ENCODE peak calls at places on chromosomes 16 and 17, in eight cellular contexts. D is A549, G is upper lobe of left lung, M is GM12878, J is ovary, H is sigmoid colon, T is stomach, Y is HepG2. V is an unnamed sample.

GRCh38 chr17:14784997-14785696 is 480.0 kb downstream of the PMP22 start:
- DNase-seq in D (no peak), Y (peak; percentile 47), J (no peak), T (no peak), G (peak; percentile 26), H (no peak), M (no peak), V (no peak)

GRCh38 chr17:1783271-1783670 is 21.4 kb downstream of the SERPINF1 start:
- DNase-seq in J (peak; percentile 58), Y (no peak), T (no peak), G (peak; percentile 88), D (no peak), M (no peak), H (no peak), V (no peak)

GRCh38 chr17:82116246-82116645 is 18.2 kb upstream of the FASN start:
- DNase-seq in J (no peak), D (no peak), Y (no peak), M (no peak), H (no peak), G (no peak), T (no peak), V (no peak)

GRCh38 chr16:51181495-51181795 is 30.4 kb upstream of the SALL1 start:
- DNase-seq in G (no peak), T (no peak), M (no peak), Y (no peak), J (no peak), D (no peak), H (no peak), V (no peak)

GRCh38 chr16:57791156-57791902 is 11.0 kb downstream of the KIFC3 start:
- DNase-seq in D (no peak), G (no peak), J (no peak), H (no peak), T (no peak), M (no peak), Y (no peak), V (no peak)

GRCh38 chr16:58409316-58409973 is 17.2 kb downstream of the GINS3 start:
- DNase-seq in D (no peak), T (peak; percentile 65), M (no peak), J (no peak), H (peak; percentile 70), G (no peak), Y (no peak), V (peak; percentile 61)

GRCh38 chr17:44002141-44002848 is 2.1 kb upstream of the NAGS start:
- DNase-seq in T (no peak), D (no peak), H (no peak), J (no peak), Y (peak; percentile 80), M (no peak), G (no peak), V (no peak)

GRCh38 chr16:88447881-88448280 is 5.2 kb upstream of the ZFPM1 start:
- DNase-seq in H (no peak), G (no peak), M (no peak), T (no peak), J (no peak), Y (no peak), D (no peak), V (no peak)

GRCh38 chr16:46972971-46973456 is 460 bp downstream of the DNAJA2 start:
- DNase-seq in J (peak; percentile 41), H (peak; percentile 65), Y (peak; percentile 36), M (no peak), D (no peak), G (peak; percentile 90), T (peak; percentile 50), V (no peak)

GRCh38 chr17:9798724-9799123 is 7.3 kb upstream of the DHRS7C start:
- DNase-seq in M (no peak), T (no peak), D (no peak), Y (no peak), J (no peak), G (no peak), H (no peak), V (no peak)
- TF ChIP-seq EP300 in M (no peak), T (no peak), D (no peak), Y (no peak), J (no peak), G (no peak), H (no peak), V (no peak)

GRCh38 chr17:17048106-17048505 is 5.8 kb downstream of the MPRIP start:
- DNase-seq in T (peak; percentile 11), G (no peak), D (no peak), H (peak; percentile 39), J (no peak), Y (no peak), M (no peak), V (no peak)
- H3K4me1 ChIP-seq in T (peaks cover 70% of the 10 kb centered on the region), G (peaks cover 70% of the 10 kb centered on the region), D (peaks cover 63% of the 10 kb centered on the region), H (peaks cover 76% of the 10 kb centered on the region), J (peaks cover 32% of the 10 kb centered on the region), Y (peaks cover 56% of the 10 kb centered on the region), M (peaks cover 32% of the 10 kb centered on the region), V (peaks cover 94% of the 10 kb centered on the region)

DNA sequence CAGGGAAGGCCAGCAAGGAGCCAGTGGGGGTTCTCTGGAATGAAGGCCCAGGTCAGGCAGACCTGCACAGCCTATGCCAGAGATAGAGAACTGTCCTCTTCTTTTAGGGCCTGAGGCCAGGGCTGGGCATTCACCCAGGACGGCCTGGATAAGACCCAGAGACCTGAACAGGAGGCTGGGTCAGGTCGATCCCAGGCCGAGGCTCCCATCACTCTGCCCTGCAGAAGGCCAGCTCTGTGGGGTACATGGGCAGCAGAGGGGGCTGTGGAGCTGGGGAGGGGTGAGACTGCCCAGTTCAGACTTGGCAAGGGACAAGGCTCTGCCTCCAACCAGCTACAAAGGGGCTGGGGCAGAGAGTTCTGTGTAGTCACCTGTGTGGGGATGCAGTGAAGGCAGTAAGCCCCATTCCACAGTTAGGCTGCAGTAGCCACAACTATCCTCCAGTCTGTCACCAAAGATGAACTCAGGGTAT is 14.6 kb downstream of the HSD11B2 start:
- DNase-seq in D (no peak), T (no peak), G (no peak), Y (peak; percentile 52), H (no peak), J (no peak), M (no peak), V (no peak)
- TF ChIP-seq CTCF in D (no peak), T (no peak), G (no peak), Y (peak; percentile 67), H (no peak), J (peak; percentile 7), M (no peak), V (no peak)

GRCh38 chr17:58319181-58320162 is 9.1 kb downstream of the TSPOAP1 start:
- DNase-seq in H (peak; percentile 62), M (no peak), Y (no peak), T (no peak), D (no peak), G (no peak), J (no peak), V (no peak)
- TF ChIP-seq EP300 in H (no peak), M (no peak), Y (no peak), T (no peak), D (no peak), G (no peak), J (no peak), V (no peak)

GRCh38 chr17:72574675-72575510 is 454.1 kb downstream of the SOX9 start:
- DNase-seq in J (no peak), Y (no peak), D (no peak), T (no peak), G (peak; percentile 41), H (no peak), M (no peak), V (no peak)
- H3K4me1 ChIP-seq in J (no peaks in the 10 kb centered on the region), Y (peaks cover 100% of the 10 kb centered on the region), D (peaks cover 73% of the 10 kb centered on the region), T (peaks cover 7% of the 10 kb centered on the region), G (no peaks in the 10 kb centered on the region), H (no peaks in the 10 kb centered on the region), M (no peaks in the 10 kb centered on the region), V (peaks cover 34% of the 10 kb centered on the region)

DNA sequence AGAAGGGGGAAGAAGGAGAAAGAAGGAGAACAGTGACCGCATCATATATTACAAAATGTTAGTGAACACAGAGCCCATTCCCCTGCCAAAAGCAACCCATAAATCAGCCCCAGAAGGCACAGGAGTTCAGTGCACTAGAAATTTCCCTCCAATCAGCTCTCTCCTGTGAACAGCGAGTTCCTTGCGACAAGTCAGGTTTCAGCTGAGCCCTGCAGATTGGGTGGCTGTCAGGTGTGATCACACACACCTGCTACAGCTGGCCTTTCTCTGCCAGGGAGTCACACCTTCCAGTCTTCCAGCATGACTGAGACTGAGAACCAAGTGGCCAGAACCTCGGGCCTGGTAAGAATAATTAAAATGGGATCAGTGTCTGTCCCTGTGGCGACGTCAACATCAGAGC is 60.2 kb downstream of the SHISA9 start:
- DNase-seq in G (no peak), D (no peak), Y (no peak), J (no peak), M (no peak), H (no peak), T (no peak), V (no peak)
- TF ChIP-seq CTCF in G (no peak), D (no peak), Y (no peak), J (no peak), M (no peak), H (no peak), T (no peak), V (no peak)

DNA sequence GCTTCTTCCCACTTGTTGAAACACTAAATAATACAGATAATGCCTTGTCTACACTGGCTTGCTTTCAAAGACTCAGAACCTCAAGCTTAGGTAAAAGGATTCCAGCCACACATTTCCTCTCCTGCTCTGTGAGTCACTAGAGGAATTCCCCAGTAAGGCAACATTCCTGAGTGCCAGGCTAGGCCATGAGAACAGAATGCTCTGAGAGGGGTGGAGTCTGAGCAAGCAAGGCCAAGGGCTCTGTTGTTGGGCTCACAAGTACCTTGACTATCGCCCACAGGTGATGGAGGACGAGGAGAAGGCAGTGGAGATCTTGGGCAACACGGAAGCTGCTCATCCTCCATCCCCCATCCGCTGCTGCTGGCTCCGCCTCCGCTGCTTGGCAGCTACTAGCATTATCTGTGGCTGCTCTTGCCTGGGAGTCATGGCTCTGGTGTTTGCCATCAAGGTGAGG is 6.7 kb upstream of the PHKG2 start:
- DNase-seq in J (no peak), G (no peak), D (peak; percentile 93), H (peak; percentile 67), M (no peak), Y (peak; percentile 61), T (peak; percentile 72), V (no peak)
- TF ChIP-seq EP300 in J (no peak), G (no peak), D (no peak), H (no peak), M (no peak), Y (no peak), T (no peak), V (no peak)